ENCODE peak calls at places on chromosomes 13 and 19, in ten cellular contexts. One of them, this sample, is unnamed.
A peak's percentile ranks its signal among the peaks of the same experiment; 100 is the strongest.

GRCh38 chr19:46040952-46041500 is at the start of gene IGFL4:
- DNase-seq in smooth muscle cell of the brain vasculature: no peak
- DNase-seq in heart right ventricle: no peak
- DNase-seq in stimulated activated CD8-positive, alpha-beta memory T cell treated with anti-CD3 and anti-CD28 coated beads, Interleukin-4, amount 100 ng/mL, for 48 hours: no peak
- DNase-seq in psoas muscle: no peak
- DNase-seq in Panc1: no peak
- DNase-seq in cardiac muscle cell: no peak
- DNase-seq in mesenteric fat pad: no peak
- DNase-seq in HS-5: no peak
- DNase-seq in ovary: no peak
- DNase-seq in this sample: no peak

GRCh38 chr13:29946093-29946492 is 95.7 kb upstream of the UBL3 start:
- DNase-seq in smooth muscle cell of the brain vasculature: no peak
- DNase-seq in mesenteric fat pad: no peak
- DNase-seq in ovary: no peak
- DNase-seq in stimulated activated CD8-positive, alpha-beta memory T cell treated with anti-CD3 and anti-CD28 coated beads, Interleukin-4, amount 100 ng/mL, for 48 hours: no peak
- DNase-seq in Panc1: no peak
- DNase-seq in cardiac muscle cell: no peak
- DNase-seq in heart right ventricle: no peak
- DNase-seq in psoas muscle: no peak
- DNase-seq in HS-5: no peak
- DNase-seq in this sample: no peak

GRCh38 chr13:27354379-27354778 is 70.0 kb upstream of the GTF3A start:
- DNase-seq in cardiac muscle cell: no peak
- DNase-seq in HS-5: no peak
- DNase-seq in Panc1: no peak
- DNase-seq in mesenteric fat pad: no peak
- DNase-seq in stimulated activated CD8-positive, alpha-beta memory T cell treated with anti-CD3 and anti-CD28 coated beads, Interleukin-4, amount 100 ng/mL, for 48 hours: no peak
- DNase-seq in psoas muscle: no peak
- DNase-seq in smooth muscle cell of the brain vasculature: no peak
- DNase-seq in heart right ventricle: no peak
- DNase-seq in ovary: no peak
- DNase-seq in this sample: no peak

GRCh38 chr19:30662211-30662861 is 290.2 kb downstream of the ZNF536 start:
- DNase-seq in Panc1: no peak
- DNase-seq in ovary: no peak
- DNase-seq in cardiac muscle cell: no peak
- DNase-seq in smooth muscle cell of the brain vasculature: no peak
- DNase-seq in mesenteric fat pad: no peak
- DNase-seq in stimulated activated CD8-positive, alpha-beta memory T cell treated with anti-CD3 and anti-CD28 coated beads, Interleukin-4, amount 100 ng/mL, for 48 hours: no peak
- DNase-seq in heart right ventricle: no peak
- DNase-seq in psoas muscle: no peak
- DNase-seq in HS-5: no peak
- DNase-seq in this sample: no peak

GRCh38 chr19:51799998-51800848 is 5.3 kb downstream of the FPR3 start:
- DNase-seq in stimulated activated CD8-positive, alpha-beta memory T cell treated with anti-CD3 and anti-CD28 coated beads, Interleukin-4, amount 100 ng/mL, for 48 hours: no peak
- DNase-seq in ovary: peak; percentile 96
- DNase-seq in mesenteric fat pad: no peak
- DNase-seq in HS-5: no peak
- DNase-seq in Panc1: no peak
- DNase-seq in heart right ventricle: peak; percentile 92
- DNase-seq in smooth muscle cell of the brain vasculature: no peak
- DNase-seq in psoas muscle: no peak
- DNase-seq in cardiac muscle cell: no peak
- DNase-seq in this sample: no peak

GRCh38 chr13:26050568-26051230 is 1.1 kb downstream of the SHISA2 start:
- DNase-seq in smooth muscle cell of the brain vasculature: no peak
- DNase-seq in Panc1: no peak
- DNase-seq in heart right ventricle: no peak
- DNase-seq in stimulated activated CD8-positive, alpha-beta memory T cell treated with anti-CD3 and anti-CD28 coated beads, Interleukin-4, amount 100 ng/mL, for 48 hours: peak; percentile 25
- DNase-seq in cardiac muscle cell: peak; percentile 70
- DNase-seq in mesenteric fat pad: no peak
- DNase-seq in HS-5: no peak
- DNase-seq in psoas muscle: peak; percentile 42
- DNase-seq in ovary: no peak
- DNase-seq in this sample: peak; percentile 77

GRCh38 chr13:67369895-67370660 is 139.9 kb upstream of the PCDH9 start:
- DNase-seq in cardiac muscle cell: no peak
- DNase-seq in mesenteric fat pad: no peak
- DNase-seq in ovary: no peak
- DNase-seq in stimulated activated CD8-positive, alpha-beta memory T cell treated with anti-CD3 and anti-CD28 coated beads, Interleukin-4, amount 100 ng/mL, for 48 hours: no peak
- DNase-seq in psoas muscle: no peak
- DNase-seq in HS-5: no peak
- DNase-seq in smooth muscle cell of the brain vasculature: peak; percentile 56
- DNase-seq in heart right ventricle: no peak
- DNase-seq in Panc1: no peak
- DNase-seq in this sample: no peak

GRCh38 chr13:59437902-59438301 is 725.8 kb downstream of the DIAPH3 start:
- DNase-seq in stimulated activated CD8-positive, alpha-beta memory T cell treated with anti-CD3 and anti-CD28 coated beads, Interleukin-4, amount 100 ng/mL, for 48 hours: no peak
- DNase-seq in ovary: no peak
- DNase-seq in HS-5: no peak
- DNase-seq in heart right ventricle: no peak
- DNase-seq in psoas muscle: no peak
- DNase-seq in Panc1: no peak
- DNase-seq in mesenteric fat pad: no peak
- DNase-seq in cardiac muscle cell: peak; percentile 41
- DNase-seq in smooth muscle cell of the brain vasculature: no peak
- DNase-seq in this sample: peak; percentile 9

GRCh38 chr13:76019421-76020044 is 383.4 kb downstream of the LMO7 start:
- DNase-seq in cardiac muscle cell: peak; percentile 15
- DNase-seq in smooth muscle cell of the brain vasculature: no peak
- DNase-seq in HS-5: no peak
- DNase-seq in ovary: no peak
- DNase-seq in stimulated activated CD8-positive, alpha-beta memory T cell treated with anti-CD3 and anti-CD28 coated beads, Interleukin-4, amount 100 ng/mL, for 48 hours: no peak
- DNase-seq in psoas muscle: no peak
- DNase-seq in heart right ventricle: peak; percentile 4
- DNase-seq in Panc1: no peak
- DNase-seq in mesenteric fat pad: no peak
- DNase-seq in this sample: peak; percentile 45

GRCh38 chr19:38401148-38401547 is 1.7 kb upstream of the FAM98C start:
- DNase-seq in Panc1: no peak
- DNase-seq in stimulated activated CD8-positive, alpha-beta memory T cell treated with anti-CD3 and anti-CD28 coated beads, Interleukin-4, amount 100 ng/mL, for 48 hours: no peak
- DNase-seq in HS-5: no peak
- DNase-seq in psoas muscle: no peak
- DNase-seq in cardiac muscle cell: no peak
- DNase-seq in smooth muscle cell of the brain vasculature: no peak
- DNase-seq in ovary: no peak
- DNase-seq in mesenteric fat pad: no peak
- DNase-seq in heart right ventricle: no peak
- DNase-seq in this sample: no peak

GRCh38 chr19:418761-419632 is 10.1 kb upstream of the C2CD4C start:
- DNase-seq in heart right ventricle: no peak
- DNase-seq in mesenteric fat pad: no peak
- DNase-seq in stimulated activated CD8-positive, alpha-beta memory T cell treated with anti-CD3 and anti-CD28 coated beads, Interleukin-4, amount 100 ng/mL, for 48 hours: no peak
- DNase-seq in ovary: no peak
- DNase-seq in cardiac muscle cell: no peak
- DNase-seq in psoas muscle: no peak
- DNase-seq in smooth muscle cell of the brain vasculature: no peak
- DNase-seq in HS-5: no peak
- DNase-seq in Panc1: no peak
- DNase-seq in this sample: no peak

GRCh38 chr13:80618777-80619176 is 277.9 kb upstream of the SPRY2 start:
- DNase-seq in psoas muscle: no peak
- DNase-seq in mesenteric fat pad: no peak
- DNase-seq in ovary: no peak
- DNase-seq in stimulated activated CD8-positive, alpha-beta memory T cell treated with anti-CD3 and anti-CD28 coated beads, Interleukin-4, amount 100 ng/mL, for 48 hours: no peak
- DNase-seq in smooth muscle cell of the brain vasculature: no peak
- DNase-seq in heart right ventricle: no peak
- DNase-seq in cardiac muscle cell: no peak
- DNase-seq in HS-5: no peak
- DNase-seq in Panc1: no peak
- DNase-seq in this sample: no peak

GRCh38 chr13:67351915-67352314 is 121.8 kb upstream of the PCDH9 start:
- DNase-seq in mesenteric fat pad: no peak
- DNase-seq in ovary: no peak
- DNase-seq in cardiac muscle cell: no peak
- DNase-seq in psoas muscle: no peak
- DNase-seq in smooth muscle cell of the brain vasculature: no peak
- DNase-seq in HS-5: no peak
- DNase-seq in heart right ventricle: no peak
- DNase-seq in stimulated activated CD8-positive, alpha-beta memory T cell treated with anti-CD3 and anti-CD28 coated beads, Interleukin-4, amount 100 ng/mL, for 48 hours: no peak
- DNase-seq in Panc1: no peak
- DNase-seq in this sample: no peak

GRCh38 chr13:113329656-113330312 is 32.7 kb downstream of the LAMP1 start:
- DNase-seq in stimulated activated CD8-positive, alpha-beta memory T cell treated with anti-CD3 and anti-CD28 coated beads, Interleukin-4, amount 100 ng/mL, for 48 hours: no peak
- DNase-seq in heart right ventricle: no peak
- DNase-seq in smooth muscle cell of the brain vasculature: no peak
- DNase-seq in HS-5: no peak
- DNase-seq in cardiac muscle cell: no peak
- DNase-seq in Panc1: no peak
- DNase-seq in ovary: no peak
- DNase-seq in psoas muscle: no peak
- DNase-seq in mesenteric fat pad: no peak
- DNase-seq in this sample: no peak

This sample was measured in nephron progenitor cell.